ENCODE peak calls at places on chromosomes 12 and 14, in four cellular contexts. J is upper lobe of right lung, Z is A673, H is A549. A is an unnamed sample.

GRCh38 chr12:79673334-79673733 is 17.4 kb downstream of the PAWR start:
- DNase-seq in J (no peak), Z (no peak), H (no peak), A (no peak)

GRCh38 chr14:61329478-61330051 is 8.2 kb downstream of the PRKCH start:
- DNase-seq in J (no peak), Z (no peak), H (no peak), A (no peak)

GRCh38 chr12:78802593-78802992 is 62.0 kb upstream of the SYT1 start:
- DNase-seq in J (no peak), Z (peak; percentile 66), H (peak; percentile 3), A (no peak)

GRCh38 chr12:49800421-49801140 is 27.6 kb downstream of the NCKAP5L start:
- DNase-seq in J (no peak), Z (no peak), H (no peak), A (no peak)

GRCh38 chr14:55221186-55221585 is 29.8 kb upstream of the DLGAP5 start:
- DNase-seq in J (no peak), Z (no peak), H (no peak), A (no peak)

GRCh38 chr14:68305738-68306137 is 486.2 kb downstream of the RAD51B start:
- DNase-seq in J (no peak), Z (no peak), H (no peak), A (no peak)

GRCh38 chr14:94451826-94452225 is 774 bp downstream of the SERPINA11 start:
- DNase-seq in J (no peak), Z (no peak), H (no peak), A (no peak)

GRCh38 chr12:40032433-40033259 is 73.2 kb downstream of the SLC2A13 start:
- DNase-seq in J (no peak), Z (no peak), H (no peak), A (no peak)

GRCh38 chr14:49893309-49894213 is 679 bp downstream of the ARF6 start:
- DNase-seq in J (peak; percentile 89), Z (no peak), H (peak; percentile 21), A (peak; percentile 74)

GRCh38 chr12:58247633-58248032 is 306.3 kb downstream of the ATP23 start:
- DNase-seq in J (no peak), Z (peak; percentile 50), H (no peak), A (no peak)

GRCh38 chr12:57183939-57184725 is 32.5 kb upstream of the NXPH4 start:
- DNase-seq in J (no peak), Z (no peak), H (no peak), A (no peak)

GRCh38 chr12:82687020-82687951 is 580 bp downstream of the TMTC2 start:
- DNase-seq in J (peak; percentile 78), Z (peak; percentile 70), H (peak; percentile 50), A (peak; percentile 50)

GRCh38 chr12:30985814-30986452 is 59.4 kb downstream of the TSPAN11 start:
- DNase-seq in J (peak; percentile 74), Z (peak; percentile 73), H (peak; percentile 73), A (no peak)

GRCh38 chr12:94244165-94245133 is 96.1 kb downstream of the PLXNC1 start:
- DNase-seq in J (peak; percentile 67), Z (no peak), H (no peak), A (no peak)

GRCh38 chr12:50419112-50419909 is 18.6 kb downstream of the LARP4 start:
- DNase-seq in J (no peak), Z (no peak), H (no peak), A (no peak)

GRCh38 chr14:35333347-35333730 is 41.2 kb downstream of the PSMA6 start:
- DNase-seq in J (no peak), Z (no peak), H (no peak), A (no peak)

GRCh38 chr12:70645494-70646317 is 8.5 kb upstream of the PTPRB start:
- DNase-seq in J (no peak), Z (peak; percentile 79), H (peak; percentile 60), A (peak; percentile 90)

DNA sequence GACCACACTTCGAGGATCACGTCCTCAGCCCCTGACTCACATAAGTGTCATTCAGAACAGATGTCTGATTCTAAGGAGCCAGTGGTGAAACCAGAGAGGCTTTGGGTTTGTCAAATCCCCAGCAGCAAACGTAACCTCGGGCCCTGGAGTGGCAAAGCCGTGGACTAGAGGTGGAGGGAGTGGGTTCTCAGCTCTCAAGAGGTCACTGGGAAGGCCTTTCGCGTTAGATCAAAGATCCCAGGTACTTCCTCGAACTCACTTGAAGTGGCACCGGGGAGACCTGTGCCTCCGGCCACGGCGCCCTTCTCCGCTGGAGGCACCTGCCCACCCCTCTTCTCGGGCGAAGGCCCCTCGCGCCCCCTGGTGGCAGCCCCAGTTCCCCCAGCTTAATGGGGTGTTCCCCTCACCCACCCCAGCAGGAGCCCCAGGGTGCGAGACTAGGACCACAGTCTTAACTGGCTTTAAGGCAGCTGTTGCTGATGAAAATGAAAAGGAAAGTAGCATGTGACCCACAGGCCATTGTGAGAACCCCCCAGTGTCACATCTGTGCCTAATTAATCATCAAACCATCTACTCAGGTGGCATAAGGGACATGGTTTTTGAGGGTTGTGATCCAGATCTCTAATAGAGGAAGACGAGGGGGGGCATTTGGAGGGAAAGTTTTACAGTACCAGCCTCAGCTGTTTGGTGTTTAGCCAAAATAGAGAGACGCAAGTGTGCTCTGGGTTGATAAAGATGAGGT is 672 bp upstream of the ESR2 start:
- DNase-seq in J (peak; percentile 93), Z (peak; percentile 78), H (peak; percentile 84), A (peak; percentile 70)
- H3K4me1 ChIP-seq in J (peaks cover 24% of the 10 kb centered on the region), Z (peaks cover 9% of the 10 kb centered on the region), H (peaks cover 3% of the 10 kb centered on the region), A (no peaks in the 10 kb centered on the region)

DNA sequence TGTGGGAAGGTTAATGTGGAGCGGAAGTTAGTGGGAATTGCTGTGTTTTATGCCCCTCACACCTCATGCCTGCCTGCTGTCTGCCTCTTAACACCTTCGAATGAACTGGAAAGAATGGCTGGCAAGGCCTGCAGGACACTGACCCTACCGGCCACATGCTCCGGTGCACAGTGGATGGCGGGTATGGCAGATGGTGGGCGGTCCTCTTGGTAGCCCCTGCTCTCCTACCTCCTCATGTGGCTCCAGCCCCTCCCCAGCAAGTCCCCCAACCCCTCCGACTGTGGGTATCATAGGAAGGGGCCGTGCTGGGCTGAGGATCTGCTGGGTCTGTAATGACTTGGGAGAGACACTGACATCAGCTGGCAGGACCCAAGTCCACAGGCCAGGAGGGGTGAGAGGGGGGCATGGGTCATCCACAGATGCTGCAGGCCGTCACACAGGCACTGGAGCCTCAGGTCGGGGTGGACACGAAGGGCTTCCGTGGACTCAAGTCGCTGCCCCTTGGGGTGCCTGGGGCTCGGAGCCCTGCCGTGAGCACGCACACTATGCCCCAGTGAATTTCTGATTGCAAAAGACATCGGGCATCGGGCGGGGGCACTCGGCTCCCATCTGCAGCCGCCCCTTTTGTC is 77.4 kb downstream of the KIF26A start:
- DNase-seq in J (no peak), Z (no peak), H (no peak), A (no peak)
- H3K4me1 ChIP-seq in J (no peaks in the 10 kb centered on the region), Z (peaks cover 5% of the 10 kb centered on the region), H (no peaks in the 10 kb centered on the region), A (no peaks in the 10 kb centered on the region)

GRCh38 chr12:124506145-124506831 is 61.1 kb downstream of the NCOR2 start:
- DNase-seq in J (peak; percentile 87), Z (peak; percentile 98), H (no peak), A (no peak)
- H3K4me1 ChIP-seq in J (peaks cover 54% of the 10 kb centered on the region), Z (peaks cover 71% of the 10 kb centered on the region), H (peaks cover 24% of the 10 kb centered on the region), A (peaks cover 47% of the 10 kb centered on the region)

DNA sequence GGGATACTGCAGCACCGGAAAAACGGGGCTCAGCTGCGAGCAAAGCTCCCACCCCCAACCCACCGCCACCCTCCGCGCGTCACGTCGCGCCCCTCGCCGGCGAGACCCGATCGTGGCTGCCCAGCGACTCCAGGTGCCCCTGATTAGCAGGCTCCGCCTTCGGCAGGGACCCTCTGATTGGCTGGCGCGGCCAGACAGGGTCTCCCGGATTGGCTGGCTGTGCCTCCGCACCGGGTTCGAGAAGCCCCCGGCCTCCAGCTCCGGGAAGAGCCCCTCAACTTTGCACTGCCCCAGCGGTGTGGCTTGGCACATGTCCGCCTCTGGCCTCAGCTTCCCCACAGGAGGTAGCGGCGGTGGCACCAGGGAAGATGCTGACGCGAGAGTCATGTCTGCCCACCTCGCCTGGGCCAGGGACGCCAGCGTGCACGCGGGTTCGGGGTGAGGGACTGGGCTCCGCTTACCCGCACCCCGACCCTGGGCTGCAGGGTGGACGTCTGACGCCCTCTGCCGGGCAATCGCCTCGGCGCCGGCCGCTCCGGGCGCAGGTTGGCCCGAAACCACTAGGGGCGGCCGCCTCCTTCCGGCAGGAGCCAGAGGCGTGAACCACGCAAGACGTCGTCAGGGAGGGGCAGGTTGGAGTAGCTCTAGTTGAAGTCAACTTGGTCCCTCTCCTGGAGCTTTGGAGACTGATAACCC is 496 bp upstream of the RHOF start:
- DNase-seq in J (peak; percentile 97), Z (peak; percentile 94), H (peak; percentile 88), A (peak; percentile 89)
- H3K4me1 ChIP-seq in J (peaks cover 86% of the 10 kb centered on the region), Z (peaks cover 32% of the 10 kb centered on the region), H (peaks cover 75% of the 10 kb centered on the region), A (peaks cover 32% of the 10 kb centered on the region)

DNA sequence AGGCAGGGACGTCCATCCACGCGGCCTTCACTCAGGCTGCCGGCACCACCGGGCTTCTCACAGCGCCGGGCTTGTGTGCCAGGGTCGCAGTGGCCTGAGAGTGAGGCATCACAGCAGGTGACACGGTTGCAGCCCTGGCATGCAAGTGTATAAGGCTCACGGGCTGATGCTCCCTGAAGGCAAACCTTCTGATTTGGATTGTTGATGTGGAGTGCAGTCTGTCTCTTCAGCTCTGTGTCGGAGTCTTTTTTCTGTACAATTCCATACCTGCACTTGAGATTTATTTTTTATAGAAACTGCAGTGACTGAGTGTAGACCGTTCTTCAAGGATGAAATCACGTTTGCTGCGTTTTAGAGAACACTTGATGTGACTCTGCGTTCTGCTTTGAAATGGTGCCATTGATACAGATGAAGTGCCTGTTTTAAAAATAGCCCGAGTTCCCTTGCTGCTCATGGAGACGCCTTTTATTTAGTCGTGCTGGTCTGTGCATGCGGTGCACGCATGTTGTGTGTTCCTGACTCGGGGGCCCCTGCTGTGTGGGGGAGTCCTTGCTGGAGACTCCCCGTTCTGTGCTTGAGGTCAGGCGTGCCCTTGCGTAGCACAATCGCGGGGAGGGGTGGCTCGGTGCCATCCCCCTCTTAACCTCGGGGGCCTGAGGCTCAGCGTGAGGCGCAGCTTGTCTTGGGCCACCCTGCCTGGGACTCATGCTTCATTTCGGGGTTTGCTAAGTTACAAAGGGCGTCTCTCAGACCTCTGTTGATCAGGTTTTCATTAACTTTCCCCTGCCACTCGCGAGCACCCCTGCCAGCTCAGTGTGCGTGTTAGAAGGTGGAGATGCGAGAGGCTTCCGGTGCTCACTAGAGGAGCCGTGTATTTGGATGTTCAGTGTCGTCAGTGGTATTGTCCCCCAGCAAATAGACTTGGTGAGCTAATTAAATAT is 21.6 kb upstream of the AMN start:
- DNase-seq in J (peak; percentile 67), Z (no peak), H (no peak), A (no peak)
- H3K4me1 ChIP-seq in J (no peaks in the 10 kb centered on the region), Z (no peaks in the 10 kb centered on the region), H (no peaks in the 10 kb centered on the region), A (no peaks in the 10 kb centered on the region)

GRCh38 chr14:32332415-32333116 is 3.5 kb downstream of the AKAP6 start:
- DNase-seq in J (no peak), Z (no peak), H (no peak), A (no peak)
- H3K4me1 ChIP-seq in J (no peaks in the 10 kb centered on the region), Z (no peaks in the 10 kb centered on the region), H (peaks cover 10% of the 10 kb centered on the region), A (peaks cover 7% of the 10 kb centered on the region)

DNA sequence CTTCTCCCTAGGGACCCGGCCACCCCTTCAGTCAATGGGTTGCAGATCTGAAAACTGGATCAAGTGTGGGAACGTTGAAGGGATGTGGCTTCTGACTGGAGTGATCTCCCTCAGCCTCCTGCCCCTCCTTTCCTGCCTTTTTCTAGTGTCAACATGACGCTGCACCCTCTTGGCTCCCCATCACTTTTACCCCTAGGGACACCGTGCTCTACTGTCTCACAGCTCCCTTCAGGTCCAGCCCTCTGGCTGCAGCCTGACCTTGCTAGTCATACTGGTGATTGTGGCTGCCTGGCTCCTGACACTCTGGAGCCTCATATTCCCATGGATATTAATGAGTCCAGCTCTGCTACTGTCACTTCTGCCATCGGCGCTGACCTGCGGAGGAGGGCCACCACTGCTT is 51.5 kb upstream of the RASSF3 start:
- DNase-seq in J (no peak), Z (no peak), H (no peak), A (no peak)
- H3K4me1 ChIP-seq in J (no peaks in the 10 kb centered on the region), Z (no peaks in the 10 kb centered on the region), H (peaks cover 19% of the 10 kb centered on the region), A (peaks cover 6% of the 10 kb centered on the region)

A was measured in RWPE2.